ENCODE peak calls at places on chromosome X, in eight cellular contexts. M, K, E, P, L, N, D and O are unnamed samples.

GRCh38 chrX:73930300-73930699 is 367.3 kb downstream of the CHIC1 start:
- DNase-seq in M (no peak), K (no peak), E (no peak), P (no peak), L (no peak), N (peak; percentile 37), D (no peak), O (no peak)

GRCh38 chrX:28591542-28591941 is 4.3 kb downstream of the IL1RAPL1 start:
- DNase-seq in M (no peak), K (no peak), E (no peak), P (no peak), L (no peak), N (no peak), D (no peak), O (no peak)

GRCh38 chrX:129123795-129124194 is 399.5 kb downstream of the SMARCA1 start:
- DNase-seq in M (no peak), K (no peak), E (no peak), P (no peak), L (no peak), N (no peak), D (no peak), O (no peak)

GRCh38 chrX:78944351-78944750 is 840 bp upstream of the P2RY10 start:
- DNase-seq in M (no peak), K (no peak), E (no peak), P (no peak), L (no peak), N (no peak), D (no peak), O (no peak)

GRCh38 chrX:138756234-138756633 is 44.7 kb upstream of the FGF13 start:
- DNase-seq in M (peak; percentile 84), K (no peak), E (no peak), P (peak; percentile 80), L (no peak), N (peak; percentile 56), D (peak; percentile 44), O (peak; percentile 84)

GRCh38 chrX:20461576-20461975 is 194.9 kb upstream of the RPS6KA3 start:
- DNase-seq in M (peak; percentile 62), K (no peak), E (peak; percentile 10), P (peak; percentile 56), L (no peak), N (peak; percentile 71), D (peak; percentile 28), O (peak; percentile 8)

GRCh38 chrX:149259241-149259640 is 245.9 kb downstream of the IDS start:
- DNase-seq in M (peak; percentile 24), K (no peak), E (no peak), P (peak; percentile 8), L (no peak), N (peak; percentile 53), D (no peak), O (peak; percentile 29)

GRCh38 chrX:106039920-106040319 is 1.4 kb upstream of the SERPINA7 start:
- DNase-seq in M (no peak), K (no peak), E (peak; percentile 20), P (no peak), L (no peak), N (peak; percentile 1), D (no peak), O (no peak)

GRCh38 chrX:110359273-110359672 is 625 bp downstream of the RTL9 start:
- DNase-seq in M (no peak), K (no peak), E (no peak), P (no peak), L (no peak), N (peak; percentile 8), D (no peak), O (no peak)

GRCh38 chrX:131816551-131817136 is 206.5 kb upstream of the STK26 start:
- DNase-seq in M (no peak), K (peak; percentile 91), E (peak; percentile 39), P (peak; percentile 67), L (peak; percentile 86), N (peak; percentile 75), D (peak; percentile 78), O (peak; percentile 65)

GRCh38 chrX:133005038-133005437 is 46.6 kb upstream of the HS6ST2 start:
- DNase-seq in M (peak; percentile 24), K (no peak), E (no peak), P (peak; percentile 0), L (no peak), N (peak; percentile 17), D (no peak), O (peak; percentile 17)

GRCh38 chrX:3549442-3549875 is 164.0 kb downstream of the PRKX start:
- DNase-seq in M (no peak), K (no peak), E (peak; percentile 56), P (peak; percentile 66), L (no peak), N (peak; percentile 60), D (peak; percentile 50), O (peak; percentile 39)

GRCh38 chrX:53095796-53096195 is 1.9 kb downstream of the KANTR start:
- DNase-seq in M (no peak), K (no peak), E (no peak), P (no peak), L (no peak), N (no peak), D (no peak), O (no peak)

GRCh38 chrX:13837290-13837745 is 20.4 kb upstream of the GPM6B start:
- DNase-seq in M (no peak), K (no peak), E (no peak), P (no peak), L (no peak), N (peak; percentile 20), D (no peak), O (no peak)

GRCh38 chrX:83508006-83508405 is at the start of gene POU3F4:
- DNase-seq in M (no peak), K (no peak), E (no peak), P (peak; percentile 0), L (no peak), N (no peak), D (no peak), O (peak; percentile 12)

GRCh38 chrX:45143455-45143854 is 57.2 kb downstream of the DIPK2B start:
- DNase-seq in M (no peak), K (no peak), E (no peak), P (no peak), L (no peak), N (no peak), D (no peak), O (no peak)

GRCh38 chrX:115018944-115019343 is 1.5 kb upstream of the IL13RA2 start:
- DNase-seq in M (no peak), K (no peak), E (no peak), P (peak; percentile 60), L (no peak), N (peak; percentile 72), D (peak; percentile 59), O (peak; percentile 17)

GRCh38 chrX:10085223-10085622 is 71.6 kb upstream of the CLCN4 start:
- DNase-seq in M (no peak), K (peak; percentile 51), E (no peak), P (no peak), L (no peak), N (no peak), D (no peak), O (no peak)

GRCh38 chrX:11968470-11968869 is 169.8 kb upstream of the FRMPD4 start:
- DNase-seq in M (no peak), K (no peak), E (peak; percentile 56), P (peak; percentile 29), L (no peak), N (no peak), D (no peak), O (no peak)

GRCh38 chrX:63275127-63275526 is 76.0 kb downstream of the SPIN4 start:
- DNase-seq in M (peak; percentile 14), K (no peak), E (no peak), P (peak; percentile 24), L (peak; percentile 6), N (peak; percentile 25), D (no peak), O (peak; percentile 59)

GRCh38 chrX:11386812-11387211 is 93.6 kb downstream of the AMELX start:
- DNase-seq in M (peak; percentile 24), K (no peak), E (no peak), P (no peak), L (no peak), N (no peak), D (no peak), O (no peak)

GRCh38 chrX:153740631-153741222 is 16.1 kb downstream of the ABCD1 start:
- DNase-seq in M (no peak), K (no peak), E (no peak), P (no peak), L (no peak), N (no peak), D (no peak), O (no peak)

GRCh38 chrX:23662853-23663252 is 4.4 kb upstream of the PRDX4 start:
- DNase-seq in M (no peak), K (no peak), E (no peak), P (peak; percentile 28), L (no peak), N (peak; percentile 84), D (peak; percentile 28), O (peak; percentile 16)

GRCh38 chrX:94178145-94178790 is 504.3 kb downstream of the FAM133A start:
- DNase-seq in M (no peak), K (no peak), E (no peak), P (no peak), L (no peak), N (peak; percentile 4), D (no peak), O (no peak)

GRCh38 chrX:76555816-76556215 is 128.3 kb downstream of the MAGEE1 start:
- DNase-seq in M (peak; percentile 51), K (no peak), E (peak; percentile 1), P (peak; percentile 3), L (peak; percentile 16), N (peak; percentile 32), D (no peak), O (no peak)

GRCh38 chrX:30504309-30504708 is 73.3 kb downstream of the TASL start:
- DNase-seq in M (no peak), K (no peak), E (peak; percentile 50), P (peak; percentile 27), L (no peak), N (peak; percentile 51), D (peak; percentile 10), O (peak; percentile 11)

GRCh38 chrX:121851033-121851432 is 803.6 kb downstream of the GLUD2 start:
- DNase-seq in M (no peak), K (no peak), E (no peak), P (no peak), L (no peak), N (peak; percentile 73), D (no peak), O (no peak)

GRCh38 chrX:23756165-23756564 is 13.1 kb upstream of the ACOT9 start:
- DNase-seq in M (peak; percentile 53), K (peak; percentile 55), E (peak; percentile 43), P (peak; percentile 44), L (peak; percentile 74), N (peak; percentile 61), D (no peak), O (peak; percentile 29)

GRCh38 chrX:69165116-69165651 is at the start of gene PJA1:
- DNase-seq in M (peak; percentile 78), K (peak; percentile 72), E (peak; percentile 79), P (peak; percentile 73), L (peak; percentile 69), N (peak; percentile 54), D (peak; percentile 32), O (peak; percentile 87)

GRCh38 chrX:72079607-72080006 is 52.1 kb downstream of the RTL5 start:
- DNase-seq in M (no peak), K (no peak), E (no peak), P (no peak), L (no peak), N (no peak), D (no peak), O (no peak)

GRCh38 chrX:9326369-9326768 is 138.5 kb upstream of the TBL1X start:
- DNase-seq in M (no peak), K (no peak), E (no peak), P (no peak), L (no peak), N (no peak), D (no peak), O (no peak)

GRCh38 chrX:17022205-17022604 is 75.7 kb downstream of the REPS2 start:
- DNase-seq in M (peak; percentile 44), K (no peak), E (no peak), P (peak; percentile 63), L (no peak), N (peak; percentile 90), D (peak; percentile 29), O (peak; percentile 10)

GRCh38 chrX:45323387-45323786 is 122.7 kb upstream of the DIPK2B start:
- DNase-seq in M (no peak), K (no peak), E (peak; percentile 61), P (no peak), L (no peak), N (no peak), D (no peak), O (no peak)

GRCh38 chrX:23292979-23293651 is 41.5 kb upstream of the PTCHD1 start:
- DNase-seq in M (peak; percentile 80), K (no peak), E (no peak), P (no peak), L (no peak), N (no peak), D (no peak), O (peak; percentile 5)